ENCODE peak calls at places on chromosomes 16 and 17, in five cellular contexts. T is tibial artery, R is NCI-H2081 treated with DMSO at 0.1 percent for 48 hours, K is NCI-H748 treated with DMSO at 0.1 percent for 48 hours, X is cardiac fibroblast. U is an unnamed sample.

GRCh38 chr16:67884684-67885083 is at the start of gene NRN1L:
- DNase-seq in R (peak), T (peak), K (no peak), X (peak), U (peak)

GRCh38 chr17:33049781-33050414 is 58.3 kb downstream of the SPACA3 start:
- DNase-seq in K (peak), R (no peak), T (no peak), X (peak), U (no peak)

GRCh38 chr17:6096201-6097004 is 26.2 kb downstream of the WSCD1 start:
- DNase-seq in X (no peak), T (peak), R (no peak), K (no peak), U (no peak)

GRCh38 chr16:48022496-48022895 is 133.3 kb downstream of the ABCC12 start:
- DNase-seq in K (no peak), T (no peak), X (no peak), R (no peak), U (no peak)

GRCh38 chr16:54454616-54455015 is 168.0 kb upstream of the IRX3 start:
- DNase-seq in K (no peak), T (no peak), X (no peak), R (no peak), U (no peak)

GRCh38 chr17:71329310-71330098 is 791.3 kb upstream of the SOX9 start:
- DNase-seq in T (no peak), X (no peak), R (no peak), K (peak), U (no peak)

GRCh38 chr16:58510097-58510775 is 5.1 kb upstream of the SETD6 start:
- DNase-seq in X (no peak), T (peak), K (no peak), R (no peak), U (peak)

GRCh38 chr16:69234460-69234859 is 47.5 kb downstream of the SNTB2 start:
- DNase-seq in X (no peak), R (no peak), T (no peak), K (no peak), U (no peak)

GRCh38 chr17:1313270-1314005 is 34.0 kb downstream of the TRARG1 start:
- DNase-seq in K (no peak), T (peak), X (peak), R (no peak), U (no peak)

GRCh38 chr16:12470311-12471229 is 333.1 kb downstream of the CPPED1 start:
- DNase-seq in K (peak), R (no peak), X (peak), T (peak), U (peak)

GRCh38 chr17:76869878-76870714 is 1.9 kb downstream of the MGAT5B start:
- DNase-seq in T (no peak), X (no peak), R (no peak), K (no peak), U (no peak)

GRCh38 chr17:42098747-42099399 is 600 bp upstream of the ZNF385C start:
- DNase-seq in T (no peak), R (no peak), K (no peak), X (no peak), U (no peak)

GRCh38 chr17:50117202-50118040 is 12.5 kb downstream of the SAMD14 start:
- DNase-seq in R (peak), T (peak), K (no peak), X (peak), U (peak)

GRCh38 chr16:56911771-56912541 is 20.0 kb upstream of the HERPUD1 start:
- DNase-seq in T (peak), K (no peak), R (no peak), X (peak), U (peak)

GRCh38 chr16:67260426-67261063 is 11.8 kb downstream of the SLC9A5 start:
- DNase-seq in R (no peak), K (no peak), T (no peak), X (peak), U (no peak)

GRCh38 chr17:4901108-4901647 is 1.7 kb downstream of the CHRNE start:
- DNase-seq in X (no peak), R (no peak), K (no peak), T (no peak), U (no peak)

GRCh38 chr16:87531418-87531817 is 38.6 kb upstream of the ZCCHC14 start:
- DNase-seq in R (no peak), T (no peak), X (no peak), K (no peak), U (no peak)

GRCh38 chr17:61519754-61520440 is 67.7 kb downstream of the TBX4 start:
- DNase-seq in R (no peak), K (no peak), X (no peak), T (no peak), U (no peak)

GRCh38 chr16:14179116-14179515 is 108.0 kb downstream of the MRTFB start:
- DNase-seq in X (no peak), T (no peak), K (no peak), R (no peak), U (no peak)

GRCh38 chr17:61508912-61509311 is 56.7 kb downstream of the TBX4 start:
- DNase-seq in T (no peak), R (no peak), X (no peak), K (no peak), U (no peak)

GRCh38 chr17:48311324-48311723 is 118.7 kb downstream of the SKAP1 start:
- DNase-seq in R (no peak), T (no peak), K (no peak), X (no peak), U (no peak)

GRCh38 chr16:9516444-9516843 is 425.0 kb downstream of the HAPSTR1 start:
- DNase-seq in X (no peak), K (no peak), R (no peak), T (no peak), U (no peak)

GRCh38 chr16:50281391-50282009 is 15.1 kb downstream of the ADCY7 start:
- DNase-seq in R (no peak), K (no peak), X (no peak), T (no peak), U (no peak)

GRCh38 chr17:1532836-1533602 is 16.6 kb upstream of the INPP5K start:
- DNase-seq in X (peak), R (no peak), K (peak), T (no peak), U (no peak)

GRCh38 chr16:20897253-20897896 is 2.8 kb downstream of the DCUN1D3 start:
- DNase-seq in R (no peak), X (peak), T (no peak), K (no peak), U (no peak)

GRCh38 chr16:65490296-65490695 is 368.4 kb upstream of the CDH11 start:
- DNase-seq in R (no peak), X (no peak), K (no peak), T (no peak), U (no peak)

GRCh38 chr17:74738051-74738996 is 1.3 kb downstream of the RAB37 start:
- DNase-seq in R (no peak), K (no peak), X (peak), T (no peak), U (no peak)

GRCh38 chr16:68369697-68370096 is 58.9 kb downstream of the PRMT7 start:
- DNase-seq in R (no peak), T (no peak), K (no peak), X (no peak), U (no peak)

GRCh38 chr16:22300427-22301071 is 3.3 kb downstream of the POLR3E start:
- DNase-seq in X (peak), R (no peak), T (no peak), K (no peak), U (no peak)

GRCh38 chr16:89613101-89613953 is at the start of gene DPEP1:
- DNase-seq in X (no peak), K (no peak), R (no peak), T (no peak), U (no peak)